ENCODE peak calls at places on chromosomes 6 and 20, in five cellular contexts. One of them, this sample, is unnamed. For H3K4me1 and H3K27me3, the result is how much of the 10 kb centered on the place peaks cover.

GRCh38 chr6:132131777-132132176 is 180.6 kb upstream of the CCN2 start:
- DNase-seq in prostate gland: no peak
- DNase-seq in neural progenitor cell: peak
- DNase-seq in tibial artery: peak
- DNase-seq in ovary: no peak
- DNase-seq in this sample: no peak

GRCh38 chr6:13248953-13249432 is 79.3 kb downstream of the TBC1D7 start:
- DNase-seq in tibial artery: no peak
- DNase-seq in prostate gland: no peak
- DNase-seq in ovary: no peak
- DNase-seq in neural progenitor cell: no peak
- DNase-seq in this sample: no peak

GRCh38 chr6:157274471-157275226 is 48.7 kb downstream of the TMEM242 start:
- DNase-seq in neural progenitor cell: peak
- DNase-seq in prostate gland: peak
- DNase-seq in ovary: peak
- DNase-seq in tibial artery: peak
- DNase-seq in this sample: peak

GRCh38 chr6:97186416-97186999 is 96.5 kb downstream of the MMS22L start:
- DNase-seq in tibial artery: peak
- DNase-seq in prostate gland: peak
- DNase-seq in neural progenitor cell: peak
- DNase-seq in ovary: peak
- DNase-seq in this sample: peak

GRCh38 chr20:42024653-42025052 is 406.5 kb upstream of the CHD6 start:
- DNase-seq in prostate gland: no peak
- DNase-seq in tibial artery: no peak
- DNase-seq in ovary: no peak
- DNase-seq in neural progenitor cell: peak
- DNase-seq in this sample: no peak

GRCh38 chr6:105803439-105803838 is 282.7 kb upstream of the PRDM1 start:
- DNase-seq in ovary: no peak
- DNase-seq in neural progenitor cell: no peak
- DNase-seq in tibial artery: no peak
- DNase-seq in prostate gland: no peak
- DNase-seq in this sample: no peak

GRCh38 chr6:53926505-53926904 is 131.7 kb downstream of the LRRC1 start:
- DNase-seq in tibial artery: no peak
- DNase-seq in ovary: no peak
- DNase-seq in prostate gland: no peak
- DNase-seq in neural progenitor cell: no peak
- DNase-seq in this sample: no peak

GRCh38 chr20:25987073-25987927 is 290.6 kb upstream of the ZNF337 start:
- DNase-seq in prostate gland: no peak
- DNase-seq in neural progenitor cell: peak
- DNase-seq in tibial artery: peak
- DNase-seq in ovary: peak
- DNase-seq in this sample: no peak

GRCh38 chr6:96888745-96889144 is 8.9 kb downstream of the NDUFAF4 start:
- DNase-seq in ovary: no peak
- DNase-seq in prostate gland: no peak
- DNase-seq in neural progenitor cell: no peak
- DNase-seq in tibial artery: no peak
- DNase-seq in this sample: no peak

GRCh38 chr6:144582939-144583613 is 297.9 kb downstream of the UTRN start:
- DNase-seq in ovary: no peak
- DNase-seq in tibial artery: no peak
- DNase-seq in prostate gland: peak
- DNase-seq in neural progenitor cell: peak
- DNase-seq in this sample: peak

GRCh38 chr6:159119835-159120234 is 49.4 kb upstream of the FNDC1 start:
- DNase-seq in ovary: no peak
- DNase-seq in neural progenitor cell: no peak
- DNase-seq in prostate gland: no peak
- DNase-seq in tibial artery: no peak
- DNase-seq in this sample: no peak

GRCh38 chr6:3294921-3295871 is 36.4 kb downstream of the PSMG4 start:
- DNase-seq in neural progenitor cell: peak
- DNase-seq in tibial artery: no peak
- DNase-seq in prostate gland: no peak
- DNase-seq in ovary: no peak
- DNase-seq in this sample: no peak

GRCh38 chr6:77324851-77325250 is 138.4 kb downstream of the HTR1B start:
- DNase-seq in neural progenitor cell: no peak
- DNase-seq in prostate gland: no peak
- DNase-seq in tibial artery: no peak
- DNase-seq in ovary: no peak
- DNase-seq in this sample: no peak

GRCh38 chr6:47102331-47102730 is 60.2 kb upstream of the ADGRF1 start:
- DNase-seq in ovary: no peak
- DNase-seq in tibial artery: no peak
- DNase-seq in prostate gland: no peak
- DNase-seq in neural progenitor cell: no peak
- DNase-seq in this sample: no peak

GRCh38 chr20:11117808-11118528 is 444.2 kb upstream of the JAG1 start:
- DNase-seq in neural progenitor cell: no peak
- DNase-seq in prostate gland: no peak
- DNase-seq in ovary: no peak
- DNase-seq in tibial artery: no peak
- DNase-seq in this sample: no peak

GRCh38 chr20:57448764-57449354 is 57.7 kb downstream of the RBM38 start:
- DNase-seq in ovary: no peak
- DNase-seq in neural progenitor cell: no peak
- DNase-seq in tibial artery: no peak
- DNase-seq in prostate gland: no peak
- DNase-seq in this sample: no peak
- H3K4me1 ChIP-seq in ovary: under half
- H3K4me1 ChIP-seq in neural progenitor cell: under half
- H3K4me1 ChIP-seq in tibial artery: under half
- H3K4me1 ChIP-seq in prostate gland: under half
- H3K4me1 ChIP-seq in this sample: under half

DNA sequence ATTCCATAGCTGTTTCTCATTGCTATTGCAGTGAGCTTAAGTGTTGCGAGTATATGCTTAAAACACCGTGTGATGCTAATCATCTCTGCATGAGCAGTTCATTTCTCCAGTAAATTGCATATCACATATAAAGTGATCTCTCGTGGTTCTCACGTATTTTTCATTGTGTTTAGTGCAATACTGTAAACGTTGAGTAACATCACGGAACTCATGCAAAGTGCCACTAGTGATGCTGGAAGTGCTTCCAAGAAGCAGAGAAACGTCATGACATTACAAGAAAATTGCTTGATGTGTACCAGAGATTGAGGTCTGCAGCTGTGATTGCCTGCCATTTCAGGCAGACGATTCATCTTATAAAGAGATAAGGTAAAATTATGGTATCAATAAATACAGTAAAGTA is 830.4 kb downstream of the GRIK2 start:
- DNase-seq in prostate gland: no peak
- DNase-seq in neural progenitor cell: no peak
- DNase-seq in tibial artery: no peak
- DNase-seq in ovary: no peak
- DNase-seq in this sample: no peak
- H3K27me3 ChIP-seq in prostate gland: under half
- H3K27me3 ChIP-seq in neural progenitor cell: under half
- H3K27me3 ChIP-seq in tibial artery: under half
- H3K27me3 ChIP-seq in ovary: under half
- H3K27me3 ChIP-seq in this sample: under half

DNA sequence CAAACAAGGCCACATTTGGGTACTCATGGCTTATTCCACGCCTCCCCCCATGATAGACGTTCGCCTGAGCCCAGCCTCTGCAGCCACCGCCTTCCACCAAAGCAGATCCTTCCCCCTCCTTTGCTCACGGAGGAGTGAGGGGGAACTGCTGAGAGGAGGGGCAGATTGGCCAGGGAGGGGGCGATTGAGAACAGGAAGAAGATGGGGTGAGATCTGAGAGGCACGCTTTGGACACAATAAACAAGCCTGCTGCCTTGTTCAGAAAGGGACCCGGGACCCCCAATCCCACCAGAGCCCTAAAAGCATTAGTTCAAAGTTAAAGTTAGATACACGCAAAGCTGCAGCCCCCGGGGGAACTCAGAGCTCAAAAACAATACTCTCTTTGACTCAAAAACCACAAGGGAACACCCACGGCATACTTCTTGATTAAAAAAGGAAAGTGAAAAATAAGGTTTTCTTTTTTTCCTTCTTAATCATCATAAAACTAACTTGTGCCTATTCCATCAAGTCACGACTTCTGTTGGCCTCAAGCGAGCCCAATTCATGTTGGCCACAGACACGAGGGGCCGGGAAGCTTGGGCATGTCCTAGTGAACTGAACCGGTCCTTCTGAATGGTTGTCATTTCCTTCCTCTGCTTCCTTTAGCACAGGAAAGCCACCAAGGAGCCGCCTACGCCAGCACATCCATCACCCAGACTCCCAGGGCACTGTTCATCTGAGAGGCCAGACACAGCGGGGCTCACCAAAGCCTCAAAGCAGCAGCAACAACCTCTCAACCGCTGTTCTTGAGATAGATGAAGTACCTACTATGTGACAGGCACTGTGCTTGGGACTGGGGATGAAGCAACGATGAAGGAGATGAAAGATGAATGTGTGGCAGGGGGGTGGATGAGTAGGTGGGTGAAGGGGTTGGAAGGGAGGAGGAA is 44.7 kb downstream of the NFATC2 start:
- DNase-seq in neural progenitor cell: no peak
- DNase-seq in prostate gland: no peak
- DNase-seq in tibial artery: no peak
- DNase-seq in ovary: no peak
- DNase-seq in this sample: no peak
- TF ChIP-seq CTCF in neural progenitor cell: no peak
- TF ChIP-seq CTCF in prostate gland: no peak
- TF ChIP-seq CTCF in tibial artery: no peak
- TF ChIP-seq CTCF in ovary: no peak
- TF ChIP-seq CTCF in this sample: no peak

GRCh38 chr20:43909211-43909610 is 5.4 kb upstream of the TOX2 start:
- DNase-seq in neural progenitor cell: no peak
- DNase-seq in tibial artery: no peak
- DNase-seq in ovary: no peak
- DNase-seq in prostate gland: no peak
- DNase-seq in this sample: no peak

GRCh38 chr20:43906505-43907034 is 8.1 kb upstream of the TOX2 start:
- DNase-seq in prostate gland: no peak
- DNase-seq in ovary: no peak
- DNase-seq in neural progenitor cell: no peak
- DNase-seq in tibial artery: no peak
- DNase-seq in this sample: no peak

GRCh38 chr20:43911066-43911465 is 3.6 kb upstream of the TOX2 start:
- DNase-seq in neural progenitor cell: no peak
- DNase-seq in ovary: no peak
- DNase-seq in prostate gland: no peak
- DNase-seq in tibial artery: no peak
- DNase-seq in this sample: peak

GRCh38 chr20:43910564-43910963 is 4.1 kb upstream of the TOX2 start:
- DNase-seq in prostate gland: no peak
- DNase-seq in tibial artery: no peak
- DNase-seq in neural progenitor cell: no peak
- DNase-seq in ovary: no peak
- DNase-seq in this sample: peak

GRCh38 chr20:43909720-43910119 is 4.9 kb upstream of the TOX2 start:
- DNase-seq in neural progenitor cell: no peak
- DNase-seq in ovary: no peak
- DNase-seq in tibial artery: no peak
- DNase-seq in prostate gland: no peak
- DNase-seq in this sample: no peak
- H3K4me1 ChIP-seq in neural progenitor cell: under half
- H3K4me1 ChIP-seq in ovary: under half
- H3K4me1 ChIP-seq in tibial artery: under half
- H3K4me1 ChIP-seq in prostate gland: under half
- H3K4me1 ChIP-seq in this sample: under half

DNA sequence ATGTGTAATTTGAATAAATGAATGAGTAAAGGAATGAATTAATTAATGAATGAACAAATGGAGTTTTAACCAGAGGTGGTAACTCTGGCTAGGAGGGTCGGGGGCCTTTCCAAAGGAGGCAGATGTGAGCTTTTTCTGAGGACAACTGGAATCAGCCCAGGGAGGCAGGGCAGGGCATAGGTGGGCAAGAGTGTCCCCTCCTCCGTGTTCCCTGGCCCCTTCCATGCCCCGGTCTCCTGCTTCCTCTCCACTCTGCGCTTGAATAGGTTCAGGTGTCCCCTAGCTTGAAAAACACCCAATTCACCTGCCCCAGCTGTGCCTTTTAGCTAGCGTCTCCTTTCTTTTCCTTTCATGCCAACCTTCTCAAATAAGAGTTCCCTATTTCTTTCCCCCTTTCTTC is 473.1 kb downstream of the CDH26 start:
- DNase-seq in ovary: no peak
- DNase-seq in prostate gland: no peak
- DNase-seq in tibial artery: no peak
- DNase-seq in neural progenitor cell: no peak
- DNase-seq in this sample: no peak
- H3K27me3 ChIP-seq in ovary: under half
- H3K27me3 ChIP-seq in prostate gland: under half
- H3K27me3 ChIP-seq in tibial artery: under half
- H3K27me3 ChIP-seq in neural progenitor cell: under half
- H3K27me3 ChIP-seq in this sample: under half

This sample was measured in lung.